ENCODE peak calls at places on chromosome 20, in six cellular contexts. P, Y, L, O, E and D are unnamed samples.

GRCh38 chr20:13857304-13857703 is 72.5 kb downstream of the NDUFAF5 start:
- DNase-seq in P (peak; percentile 88), Y (no peak), L (no peak), O (no peak), E (no peak), D (no peak)

GRCh38 chr20:64027981-64028685 is 7.8 kb upstream of the C20orf204 start:
- DNase-seq in P (no peak), Y (no peak), L (no peak), O (no peak), E (no peak), D (no peak)

GRCh38 chr20:56626367-56627121 is 2.6 kb upstream of the TFAP2C start:
- DNase-seq in P (no peak), Y (no peak), L (peak; percentile 42), O (no peak), E (no peak), D (no peak)

GRCh38 chr20:40506567-40506966 is 182.5 kb downstream of the MAFB start:
- DNase-seq in P (peak; percentile 82), Y (peak; percentile 73), L (peak; percentile 100), O (peak; percentile 86), E (no peak), D (peak; percentile 61)

GRCh38 chr20:13839421-13840092 is 54.7 kb downstream of the NDUFAF5 start:
- DNase-seq in P (no peak), Y (no peak), L (peak; percentile 27), O (no peak), E (no peak), D (no peak)

GRCh38 chr20:22402990-22403859 is 181.1 kb downstream of the FOXA2 start:
- DNase-seq in P (no peak), Y (no peak), L (peak; percentile 13), O (no peak), E (no peak), D (peak; percentile 75)

GRCh38 chr20:58127731-58128130 is 100.7 kb downstream of the ANKRD60 start:
- DNase-seq in P (no peak), Y (no peak), L (peak; percentile 79), O (peak; percentile 43), E (no peak), D (no peak)

GRCh38 chr20:45097485-45098095 is 3.3 kb downstream of the KCNS1 start:
- DNase-seq in P (no peak), Y (no peak), L (peak; percentile 59), O (no peak), E (no peak), D (no peak)

GRCh38 chr20:48729538-48729937 is 98.3 kb downstream of the PREX1 start:
- DNase-seq in P (no peak), Y (no peak), L (no peak), O (no peak), E (no peak), D (no peak)

GRCh38 chr20:20227013-20227571 is 140.8 kb upstream of the INSM1 start:
- DNase-seq in P (no peak), Y (no peak), L (no peak), O (no peak), E (no peak), D (no peak)

GRCh38 chr20:23039885-23040508 is 4.9 kb downstream of the SSTR4 start:
- DNase-seq in P (no peak), Y (no peak), L (no peak), O (no peak), E (no peak), D (no peak)

GRCh38 chr20:4297141-4297826 is 281.9 kb upstream of the RNF24 start:
- DNase-seq in P (peak; percentile 54), Y (no peak), L (no peak), O (no peak), E (no peak), D (no peak)

GRCh38 chr20:17889226-17889625 is 79.4 kb downstream of the SNX5 start:
- DNase-seq in P (no peak), Y (no peak), L (no peak), O (no peak), E (no peak), D (no peak)
- TF ChIP-seq CTCF in P (no peak), Y (peak; percentile 17), L (peak; percentile 29), O (peak; percentile 6), E (no peak), D (no peak)

GRCh38 chr20:17958326-17959256 is 10.0 kb downstream of the SNX5 start:
- DNase-seq in P (no peak), Y (no peak), L (peak; percentile 56), O (no peak), E (no peak), D (peak; percentile 60)
- H3K4me3 ChIP-seq in P (no peak overlapping the region), Y (peak overlapping the region; percentile 15), L (no peak overlapping the region), O (no peak overlapping the region), E (peak overlapping the region; percentile 86), D (no peak overlapping the region)

DNA sequence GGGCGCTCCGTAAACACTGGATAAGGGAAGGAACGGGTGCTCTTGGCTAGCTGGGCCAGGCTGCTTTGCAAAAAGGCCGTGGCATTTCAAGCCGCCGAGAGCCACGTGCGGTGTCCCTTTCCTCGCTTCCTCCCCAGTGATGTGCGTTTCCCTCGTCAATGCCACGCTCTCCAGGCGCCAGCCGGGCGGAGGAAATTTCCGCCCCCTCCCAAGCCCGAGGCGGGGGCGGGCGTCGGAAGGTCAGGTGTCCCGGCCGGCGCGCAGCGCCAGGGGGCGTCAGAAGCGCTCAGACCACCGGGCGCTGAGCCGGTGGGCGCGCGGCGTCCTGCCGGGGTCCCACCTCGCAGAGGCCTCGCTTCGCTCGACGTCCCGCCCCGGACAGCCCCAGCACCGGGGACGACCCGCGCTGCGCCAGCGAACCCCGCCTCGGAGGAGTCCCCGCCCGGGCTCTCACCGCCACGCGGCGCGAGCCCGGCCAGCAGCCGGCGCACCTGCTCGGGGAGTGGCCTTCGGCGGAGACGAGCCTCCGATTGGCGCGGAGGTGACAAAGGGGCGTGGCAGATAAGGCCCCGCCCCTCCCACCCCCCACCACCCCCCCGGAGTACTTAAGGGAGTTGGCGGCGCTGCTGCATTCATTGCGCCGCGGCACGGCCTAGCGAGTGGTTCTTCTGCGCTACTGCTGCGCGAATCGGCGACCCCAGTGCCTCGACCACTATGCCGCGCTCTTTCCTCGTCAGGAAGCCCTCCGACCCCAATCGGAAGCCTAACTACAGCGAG is at the start of gene SNAI1:
- DNase-seq in P (peak; percentile 90), Y (no peak), L (peak; percentile 90), O (peak; percentile 52), E (peak; percentile 32), D (peak; percentile 97)
- TF ChIP-seq CTCF in P (peak; percentile 85), Y (peak; percentile 57), L (peak; percentile 37), O (peak; percentile 50), E (peak; percentile 42), D (peak; percentile 98)

DNA sequence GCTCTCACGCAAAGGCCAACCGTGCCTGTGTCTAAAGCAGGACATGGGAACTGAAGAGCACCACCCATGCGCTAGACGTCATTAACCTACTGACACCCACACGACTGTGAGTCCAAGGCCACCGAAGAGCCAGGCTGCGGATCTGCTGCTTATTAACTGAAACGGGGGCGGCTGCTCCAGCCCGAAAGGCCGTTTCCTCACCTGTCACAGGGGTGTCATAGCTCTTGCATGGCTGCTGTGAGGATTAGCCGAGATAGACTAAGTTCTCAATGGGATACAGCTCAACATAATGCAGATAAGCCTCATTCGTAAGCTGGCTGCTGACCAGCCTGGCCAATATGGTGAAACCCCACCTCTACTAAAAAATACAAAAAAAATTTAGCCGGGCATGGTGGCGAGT is 26.7 kb downstream of the OVOL2 start:
- DNase-seq in P (no peak), Y (no peak), L (no peak), O (no peak), E (no peak), D (no peak)
- H3K4me3 ChIP-seq in P (no peak overlapping the region), Y (no peak overlapping the region), L (no peak overlapping the region), O (no peak overlapping the region), E (no peak overlapping the region), D (no peak overlapping the region)

GRCh38 chr20:25083773-25084615 is 2.1 kb upstream of the VSX1 start:
- DNase-seq in P (no peak), Y (no peak), L (no peak), O (no peak), E (no peak), D (no peak)
- TF ChIP-seq CTCF in P (no peak), Y (peak; percentile 39), L (peak; percentile 55), O (peak; percentile 54), E (no peak), D (no peak)

GRCh38 chr20:46544576-46544975 is 5.9 kb downstream of the OCSTAMP start:
- DNase-seq in P (no peak), Y (no peak), L (peak; percentile 45), O (no peak), E (no peak), D (no peak)

GRCh38 chr20:46543959-46544358 is 6.5 kb downstream of the OCSTAMP start:
- DNase-seq in P (no peak), Y (no peak), L (no peak), O (no peak), E (no peak), D (no peak)

GRCh38 chr20:46545827-46546138 is 4.7 kb downstream of the OCSTAMP start:
- DNase-seq in P (no peak), Y (no peak), L (no peak), O (no peak), E (no peak), D (no peak)

GRCh38 chr20:46546293-46546692 is 4.2 kb downstream of the OCSTAMP start:
- DNase-seq in P (no peak), Y (no peak), L (no peak), O (no peak), E (no peak), D (no peak)

GRCh38 chr20:46545077-46545826 is 5.2 kb downstream of the OCSTAMP start:
- DNase-seq in P (no peak), Y (no peak), L (peak; percentile 29), O (no peak), E (no peak), D (no peak)
- H3K4me3 ChIP-seq in P (no peak overlapping the region), Y (no peak overlapping the region), L (no peak overlapping the region), O (no peak overlapping the region), E (no peak overlapping the region), D (no peak overlapping the region)

GRCh38 chr20:59646487-59646886 is 42.1 kb downstream of the PHACTR3 start:
- DNase-seq in P (no peak), Y (no peak), L (no peak), O (no peak), E (no peak), D (peak; percentile 31)

GRCh38 chr20:59647271-59647670 is 42.9 kb downstream of the PHACTR3 start:
- DNase-seq in P (no peak), Y (no peak), L (no peak), O (no peak), E (no peak), D (peak; percentile 23)

GRCh38 chr20:59644371-59644939 is 40.1 kb downstream of the PHACTR3 start:
- DNase-seq in P (no peak), Y (no peak), L (no peak), O (no peak), E (no peak), D (peak; percentile 32)

GRCh38 chr20:59645316-59645715 is 41.0 kb downstream of the PHACTR3 start:
- DNase-seq in P (no peak), Y (no peak), L (no peak), O (no peak), E (no peak), D (peak; percentile 29)

DNA sequence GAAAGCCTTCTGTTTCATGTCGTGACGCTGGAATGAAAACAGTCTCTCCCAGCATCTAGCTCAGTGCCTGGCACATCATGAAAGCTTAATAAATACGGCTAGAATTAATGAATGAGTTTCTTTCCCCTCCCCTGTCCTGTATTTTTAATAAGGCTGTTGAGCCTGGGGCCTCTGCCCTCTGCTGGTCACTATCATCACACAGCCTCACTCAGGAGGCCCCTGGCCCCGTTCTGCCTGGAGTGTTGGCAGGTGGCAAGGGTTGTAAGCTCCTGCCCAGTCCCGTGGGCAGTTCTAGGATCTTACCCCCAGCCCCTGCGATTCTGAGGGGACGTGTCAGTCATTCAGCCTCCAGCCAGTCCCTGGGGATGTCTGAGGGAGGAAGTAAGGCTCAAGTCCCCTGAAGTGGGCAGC is 41.4 kb downstream of the PHACTR3 start:
- DNase-seq in P (no peak), Y (no peak), L (no peak), O (no peak), E (no peak), D (peak; percentile 30)
- TF ChIP-seq CTCF in P (no peak), Y (peak; percentile 51), L (no peak), O (no peak), E (no peak), D (peak; percentile 34)

GRCh38 chr20:1895674-1896496 is 678 bp downstream of the SIRPA start:
- DNase-seq in P (peak; percentile 34), Y (no peak), L (no peak), O (no peak), E (no peak), D (no peak)
- H3K4me3 ChIP-seq in P (peak overlapping the region; percentile 89), Y (peak overlapping the region; percentile 86), L (peak overlapping the region; percentile 61), O (peak overlapping the region; percentile 75), E (peak overlapping the region; percentile 87), D (peak overlapping the region; percentile 66)